ENCODE peak calls at places on chromosome 21, in ten cellular contexts. A is HL-60; K is sigmoid colon; N is left lung; M is dorsolateral prefrontal cortex; V is AG04450; O is adrenal gland; Y is Peyer's patch; X is tibial artery; F is CD8-positive, alpha-beta memory T cell. L is an unnamed sample.

GRCh38 chr21:16193758-16194606 is 464.2 kb downstream of the USP25 start:
- DNase-seq in N (peak), X (peak), V (peak), M (peak), K (peak), A (no peak), F (no peak), O (peak), Y (no peak), L (no peak)

GRCh38 chr21:28256420-28256831 is 736.3 kb downstream of the LTN1 start:
- DNase-seq in X (no peak), A (no peak), N (no peak), F (no peak), O (no peak), K (no peak), M (no peak), V (no peak), Y (no peak), L (no peak)

GRCh38 chr21:18646114-18646513 is 242.5 kb upstream of the TMPRSS15 start:
- DNase-seq in X (no peak), K (no peak), F (no peak), N (no peak), Y (no peak), V (no peak), M (no peak), A (no peak), O (no peak), L (no peak)

GRCh38 chr21:31798842-31799691 is 67.1 kb upstream of the SCAF4 start:
- DNase-seq in A (no peak), Y (no peak), K (no peak), M (no peak), F (no peak), N (no peak), V (no peak), O (peak), X (no peak), L (no peak)

GRCh38 chr21:38258803-38259485 is 2.2 kb downstream of the KCNJ15 start:
- DNase-seq in O (no peak), N (no peak), X (no peak), A (no peak), M (no peak), F (no peak), K (no peak), V (peak), Y (no peak), L (no peak)

GRCh38 chr21:30580132-30580531 is 10.1 kb downstream of the KRTAP22-2 start:
- DNase-seq in Y (no peak), K (no peak), N (no peak), M (no peak), O (no peak), A (no peak), F (no peak), X (no peak), V (no peak), L (no peak)

GRCh38 chr21:16519012-16519411 is 789.2 kb downstream of the USP25 start:
- DNase-seq in M (no peak), X (no peak), A (no peak), Y (no peak), N (no peak), K (no peak), O (no peak), V (no peak), F (no peak), L (no peak)

GRCh38 chr21:16305686-16306085 is 575.9 kb downstream of the USP25 start:
- DNase-seq in Y (no peak), F (no peak), N (no peak), V (no peak), A (no peak), O (no peak), M (no peak), K (no peak), X (no peak), L (no peak)

GRCh38 chr21:31455506-31455905 is 111.4 kb upstream of the TIAM1 start:
- DNase-seq in K (no peak), N (no peak), F (no peak), X (no peak), V (no peak), A (no peak), O (no peak), Y (no peak), M (no peak), L (no peak)

GRCh38 chr21:45252448-45252925 is 35.2 kb downstream of the POFUT2 start:
- DNase-seq in K (no peak), V (no peak), N (no peak), A (no peak), Y (no peak), F (no peak), M (no peak), X (no peak), O (no peak), L (no peak)

GRCh38 chr21:29481081-29481480 is 182.4 kb downstream of the BACH1 start:
- DNase-seq in O (no peak), K (no peak), V (no peak), M (no peak), F (no peak), Y (no peak), X (no peak), A (no peak), N (no peak), L (no peak)

GRCh38 chr21:44487831-44488230 is 32.5 kb downstream of the LRRC3 start:
- DNase-seq in M (peak), K (no peak), A (no peak), N (no peak), O (no peak), Y (no peak), X (no peak), V (no peak), F (no peak), L (peak)

GRCh38 chr21:39103689-39104088 is 79.6 kb downstream of the PSMG1 start:
- DNase-seq in O (peak), N (no peak), V (no peak), K (peak), Y (no peak), A (no peak), M (no peak), F (no peak), X (peak), L (no peak)

GRCh38 chr21:37869661-37870060 is 46.6 kb downstream of the KCNJ6 start:
- DNase-seq in O (no peak), V (no peak), F (no peak), K (no peak), N (no peak), X (no peak), Y (no peak), M (no peak), A (no peak), L (no peak)

GRCh38 chr21:26070822-26071425 is 99.6 kb downstream of the APP start:
- DNase-seq in N (no peak), K (peak), A (no peak), V (no peak), F (no peak), M (no peak), X (no peak), Y (no peak), O (peak), L (peak)

GRCh38 chr21:25359724-25360123 is 247.6 kb downstream of the MRPL39 start:
- DNase-seq in O (no peak), F (no peak), Y (no peak), K (no peak), V (no peak), X (no peak), A (no peak), M (no peak), N (no peak), L (no peak)

GRCh38 chr21:44751799-44752636 is 40.6 kb upstream of the TSPEAR start:
- DNase-seq in V (no peak), O (no peak), A (no peak), K (no peak), X (peak), Y (no peak), N (peak), M (peak), F (no peak), L (no peak)

GRCh38 chr21:17577701-17578100 is 35.0 kb downstream of the BTG3 start:
- DNase-seq in K (no peak), X (no peak), M (no peak), O (no peak), Y (no peak), A (no peak), N (no peak), F (no peak), V (no peak), L (no peak)

GRCh38 chr21:26836546-26836945 is 8.7 kb downstream of the ADAMTS1 start:
- DNase-seq in X (no peak), O (no peak), M (no peak), N (no peak), F (no peak), V (no peak), K (no peak), A (no peak), Y (no peak), L (no peak)

GRCh38 chr21:34883501-34884271 is 165.4 kb downstream of the RUNX1 start:
- DNase-seq in X (no peak), K (no peak), V (no peak), N (no peak), A (no peak), M (no peak), O (no peak), F (no peak), Y (no peak), L (no peak)

GRCh38 chr21:34881421-34881820 is 167.7 kb downstream of the RUNX1 start:
- DNase-seq in K (no peak), M (no peak), O (no peak), N (no peak), Y (no peak), A (no peak), V (no peak), F (no peak), X (no peak), L (no peak)

GRCh38 chr21:34881894-34882371 is 167.2 kb downstream of the RUNX1 start:
- DNase-seq in N (no peak), F (no peak), O (no peak), X (no peak), A (no peak), Y (no peak), M (no peak), V (peak), K (no peak), L (no peak)

GRCh38 chr21:34884346-34884929 is 164.7 kb downstream of the RUNX1 start:
- DNase-seq in O (no peak), F (no peak), Y (no peak), K (no peak), V (no peak), M (no peak), X (no peak), N (no peak), A (no peak), L (no peak)

DNA sequence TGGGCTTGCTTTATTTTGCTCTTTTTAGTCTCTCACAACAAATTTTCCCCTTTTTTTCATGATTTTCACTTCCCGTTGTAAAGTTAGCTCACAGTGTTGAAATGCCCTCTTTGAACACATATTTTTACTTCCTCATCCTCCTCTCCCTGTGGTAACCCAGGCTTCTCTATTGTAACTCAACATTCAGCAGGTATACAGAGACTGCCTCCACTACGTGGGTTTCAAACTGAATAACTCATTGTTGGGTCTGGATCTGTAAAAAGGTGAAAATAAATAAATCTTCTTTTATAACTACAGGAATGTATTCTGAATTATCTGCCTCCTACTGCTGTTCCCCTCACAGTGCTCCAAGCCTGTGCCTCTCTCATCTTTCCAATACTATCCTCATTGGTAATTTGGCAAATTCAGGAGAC is 166.4 kb downstream of the RUNX1 start:
- DNase-seq in F (no peak), M (no peak), A (peak), K (no peak), N (no peak), O (no peak), V (no peak), Y (no peak), X (no peak), L (no peak)
- H3K4me3 ChIP-seq in F (no peak), M (no peak), A (peak), K (no peak), N (peak), O (no peak), V (peak), Y (no peak), X (no peak), L (no peak)

DNA sequence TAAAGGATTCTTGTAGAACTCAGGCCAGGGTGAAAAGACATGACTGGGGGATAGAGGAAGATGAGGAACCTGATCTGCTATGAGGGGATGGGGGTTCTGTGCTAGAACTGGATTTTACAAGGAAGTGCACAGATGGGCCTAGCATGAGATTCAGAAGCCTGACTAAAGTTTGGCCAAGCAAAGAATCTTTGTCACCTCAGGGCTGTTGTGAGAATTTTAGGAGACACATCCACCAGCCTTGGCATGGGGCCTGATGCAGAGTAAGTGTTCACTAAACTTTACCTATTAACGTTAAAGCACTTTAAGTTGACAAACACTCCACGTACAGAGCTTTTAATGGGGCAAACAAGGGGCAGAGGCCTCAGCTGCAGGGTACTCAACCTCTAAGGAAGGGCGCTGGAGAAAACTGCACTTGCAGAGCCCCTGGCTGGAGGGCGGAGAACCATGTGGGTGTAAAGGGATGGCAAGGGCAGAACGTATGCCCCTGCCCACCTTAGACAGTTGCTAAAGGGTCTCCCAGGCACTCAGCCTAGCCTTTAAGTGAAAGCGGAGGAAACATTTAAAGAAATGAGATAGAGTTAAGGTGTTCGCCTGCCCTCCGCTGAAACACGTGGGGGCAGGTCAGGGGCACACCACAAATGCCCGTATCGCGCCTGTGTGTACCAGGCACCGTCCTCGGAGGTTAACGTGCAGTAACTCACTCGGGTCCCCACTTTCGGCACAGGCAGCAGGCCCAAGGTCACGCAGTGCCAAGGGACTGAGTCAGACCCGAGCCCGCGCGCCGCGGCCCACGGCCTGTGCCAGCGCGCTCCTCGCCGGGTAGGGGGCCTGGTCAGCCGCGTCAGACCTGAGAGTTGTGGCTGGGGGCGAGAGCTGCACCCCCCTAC is 990 bp upstream of the MRPS6 start:
- DNase-seq in F (no peak), X (peak), M (peak), O (peak), V (no peak), K (peak), A (no peak), Y (no peak), N (no peak), L (no peak)
- H3K27ac ChIP-seq in F (peak), X (peak), M (peak), O (peak), V (no peak), K (peak), A (peak), Y (peak), N (peak), L (peak)

DNA sequence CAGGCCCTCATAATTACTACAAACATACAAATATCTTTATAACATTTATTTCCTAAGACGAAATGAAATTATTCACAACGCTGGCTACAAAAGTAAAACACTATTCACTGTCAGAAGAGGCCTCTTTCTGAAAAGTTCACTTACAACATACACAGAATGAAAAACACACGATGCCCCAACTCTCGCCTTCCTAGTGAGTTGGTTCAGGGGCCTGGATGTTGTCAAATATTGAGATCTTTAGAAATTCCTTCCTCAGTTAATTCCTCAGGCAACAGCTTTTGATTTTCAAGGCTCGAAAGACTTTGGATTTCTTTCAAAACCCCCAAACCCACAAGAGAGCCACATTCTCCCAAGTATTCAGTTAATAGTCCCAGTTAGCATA is 14.2 kb upstream of the KCNE1 start:
- DNase-seq in O (no peak), V (no peak), M (no peak), X (no peak), N (no peak), K (no peak), A (no peak), Y (no peak), F (no peak), L (no peak)
- H3K4me3 ChIP-seq in O (peak), V (peak), M (peak), X (peak), N (peak), K (peak), A (no peak), Y (peak), F (no peak), L (no peak)

DNA sequence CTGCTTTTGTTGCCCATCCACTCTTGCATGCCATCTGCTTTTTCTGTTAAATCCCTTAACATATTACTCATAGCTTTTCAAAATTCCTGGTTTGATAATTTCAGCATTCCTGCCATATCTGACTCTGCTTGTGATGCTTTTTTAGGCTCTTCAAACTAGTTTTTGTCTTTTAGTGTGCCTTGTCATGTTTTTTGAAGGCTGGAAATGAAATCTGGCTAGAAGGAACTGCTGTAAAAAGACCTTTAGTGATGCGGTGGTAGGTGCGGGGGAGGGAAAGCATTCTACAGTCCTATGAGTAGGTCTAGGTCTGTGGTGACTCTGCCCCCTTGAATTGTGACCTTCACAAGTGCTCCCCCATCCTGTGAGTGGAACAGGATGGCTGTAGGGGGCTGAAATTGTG is 15.0 kb upstream of the S100B start:
- DNase-seq in M (no peak), N (no peak), F (no peak), A (no peak), K (no peak), O (no peak), X (no peak), Y (no peak), V (no peak), L (no peak)
- H3K27ac ChIP-seq in M (peak), N (no peak), F (no peak), A (no peak), K (no peak), O (no peak), X (no peak), Y (no peak), V (no peak), L (no peak)

GRCh38 chr21:33157303-33157702 is 72.4 kb upstream of the IFNAR2 start:
- DNase-seq in V (no peak), O (no peak), M (no peak), K (no peak), F (no peak), A (no peak), Y (no peak), X (no peak), N (no peak), L (no peak)
- H3K4me3 ChIP-seq in V (no peak), O (no peak), M (no peak), K (no peak), F (no peak), A (no peak), Y (no peak), X (no peak), N (no peak), L (no peak)

GRCh38 chr21:42188663-42189062 is 30.3 kb upstream of the ABCG1 start:
- DNase-seq in A (no peak), O (no peak), V (no peak), Y (no peak), X (no peak), N (no peak), K (no peak), M (no peak), F (no peak), L (no peak)

GRCh38 chr21:42190492-42190875 is 28.5 kb upstream of the ABCG1 start:
- DNase-seq in M (peak), O (no peak), F (no peak), K (no peak), N (no peak), V (no peak), Y (no peak), X (no peak), A (no peak), L (no peak)

GRCh38 chr21:42186591-42186990 is 32.3 kb upstream of the ABCG1 start:
- DNase-seq in Y (no peak), K (no peak), X (no peak), M (no peak), F (no peak), V (no peak), A (no peak), N (no peak), O (no peak), L (no peak)

GRCh38 chr21:42189860-42190491 is 29.0 kb upstream of the ABCG1 start:
- DNase-seq in K (no peak), N (no peak), X (no peak), Y (no peak), V (no peak), F (peak), A (no peak), O (peak), M (no peak), L (no peak)

GRCh38 chr21:42187976-42188653 is 30.8 kb upstream of the ABCG1 start:
- DNase-seq in O (peak), X (no peak), K (peak), F (peak), M (no peak), Y (no peak), N (no peak), V (no peak), A (no peak), L (peak)
- H3K27ac ChIP-seq in O (no peak), X (no peak), K (no peak), F (peak), M (peak), Y (peak), N (peak), V (no peak), A (peak), L (peak)